ENCODE peak calls at places on chromosomes 13 and 19, in six cellular contexts. X, H, A, S, O and D are unnamed samples.

GRCh38 chr13:109465151-109465550 is 321.2 kb downstream of the IRS2 start:
- DNase-seq in O (no peak), A (no peak), X (no peak), S (no peak), H (no peak), D (peak)

GRCh38 chr19:13833330-13834265 is 38.4 kb downstream of the ZSWIM4 start:
- DNase-seq in H (peak), A (peak), S (peak), X (peak), O (no peak), D (peak)

GRCh38 chr13:80217614-80218456 is 123.1 kb downstream of the SPRY2 start:
- DNase-seq in A (no peak), H (no peak), O (no peak), S (no peak), X (no peak), D (no peak)

GRCh38 chr13:25689539-25689938 is 317.8 kb downstream of the ATP8A2 start:
- DNase-seq in O (no peak), H (no peak), A (no peak), S (no peak), X (no peak), D (no peak)

GRCh38 chr19:46904114-46905060 is 43.6 kb downstream of the ARHGAP35 start:
- DNase-seq in A (no peak), O (no peak), S (no peak), H (no peak), X (no peak), D (no peak)

GRCh38 chr19:37362733-37363132 is 8.2 kb upstream of the ZNF527 start:
- DNase-seq in H (no peak), O (no peak), S (no peak), A (no peak), X (no peak), D (peak)

GRCh38 chr19:57473646-57474045 is 3.7 kb downstream of the ZNF772 start:
- DNase-seq in X (no peak), O (no peak), H (no peak), A (no peak), S (no peak), D (peak)

GRCh38 chr19:7947939-7948338 is 4.5 kb upstream of the TIMM44 start:
- DNase-seq in H (no peak), A (no peak), S (no peak), O (no peak), X (no peak), D (peak)

GRCh38 chr19:47021536-47022139 is 2.0 kb downstream of the NPAS1 start:
- DNase-seq in H (no peak), A (no peak), O (no peak), X (no peak), S (no peak), D (peak)

GRCh38 chr13:30364133-30364532 is 56.8 kb upstream of the KATNAL1 start:
- DNase-seq in S (no peak), A (no peak), O (no peak), H (no peak), X (no peak), D (no peak)

GRCh38 chr13:97858161-97858560 is 95.3 kb upstream of the IPO5 start:
- DNase-seq in H (no peak), X (no peak), S (no peak), A (no peak), O (no peak), D (no peak)

GRCh38 chr13:66689037-66689619 is 541.0 kb downstream of the PCDH9 start:
- DNase-seq in X (no peak), O (no peak), H (no peak), S (no peak), A (no peak), D (peak)

GRCh38 chr13:103568314-103568713 is 502.1 kb upstream of the SLC10A2 start:
- DNase-seq in H (no peak), O (no peak), S (no peak), X (no peak), A (no peak), D (no peak)

GRCh38 chr19:30049226-30049625 is 107.2 kb downstream of the URI1 start:
- DNase-seq in O (no peak), H (no peak), S (no peak), X (no peak), A (no peak), D (no peak)

GRCh38 chr19:13764101-13764807 is at the start of gene MRI1:
- DNase-seq in X (peak), A (peak), O (peak), H (peak), S (peak), D (peak)

GRCh38 chr13:113320226-113320875 is 23.3 kb downstream of the LAMP1 start:
- DNase-seq in A (no peak), H (no peak), O (no peak), X (no peak), S (no peak), D (no peak)

GRCh38 chr19:39156230-39156890 is 30.8 kb downstream of the PAK4 start:
- DNase-seq in X (no peak), O (no peak), S (no peak), H (no peak), A (no peak), D (no peak)

GRCh38 chr19:16366433-16367268 is 42.0 kb downstream of the KLF2 start:
- DNase-seq in X (no peak), H (peak), S (no peak), O (peak), A (no peak), D (no peak)

GRCh38 chr19:9115307-9115813 is at the start of gene OR7G1:
- DNase-seq in X (no peak), O (no peak), S (no peak), H (no peak), A (no peak), D (no peak)

GRCh38 chr19:47675859-47676258 is 37.4 kb upstream of the EHD2 start:
- DNase-seq in A (no peak), S (no peak), O (no peak), H (no peak), X (no peak), D (no peak)

GRCh38 chr13:28573595-28574373 is 78.9 kb upstream of the FLT1 start:
- DNase-seq in S (no peak), H (no peak), O (peak), A (no peak), X (no peak), D (no peak)

GRCh38 chr19:10991076-10991475 is 30.2 kb downstream of the SMARCA4 start:
- DNase-seq in O (no peak), A (no peak), H (no peak), S (no peak), X (no peak), D (no peak)

GRCh38 chr13:97798171-97798821 is 155.2 kb upstream of the IPO5 start:
- DNase-seq in H (no peak), S (no peak), X (no peak), O (no peak), A (no peak), D (no peak)

GRCh38 chr19:38386968-38387549 is 775 bp downstream of the GGN start:
- DNase-seq in H (no peak), S (no peak), O (no peak), A (no peak), X (no peak), D (no peak)

GRCh38 chr13:59300347-59301165 is 863.2 kb downstream of the DIAPH3 start:
- DNase-seq in X (no peak), O (no peak), H (no peak), S (no peak), A (no peak), D (no peak)

GRCh38 chr13:112079696-112080095 is 12.7 kb downstream of the SOX1 start:
- DNase-seq in H (no peak), A (no peak), S (no peak), X (no peak), O (no peak), D (no peak)